ENCODE peak calls at places on chromosome 4, in ten cellular contexts. One of them, this sample, is unnamed.

GRCh38 chr4:82491251-82491960 is 61.0 kb downstream of the ENOPH1 start:
- DNase-seq in gastrocnemius medialis: no peak
- DNase-seq in cardiac muscle cell: no peak
- DNase-seq in heart right ventricle: no peak
- DNase-seq in fibroblast of lung: no peak
- DNase-seq in HCT116: no peak
- DNase-seq in WERI-Rb-1: no peak
- DNase-seq in Panc1: no peak
- DNase-seq in transverse colon: no peak
- DNase-seq in osteoblast: no peak
- DNase-seq in this sample: no peak

GRCh38 chr4:116598980-116599789 is 486.2 kb downstream of the TRAM1L1 start:
- DNase-seq in gastrocnemius medialis: no peak
- DNase-seq in cardiac muscle cell: no peak
- DNase-seq in heart right ventricle: no peak
- DNase-seq in fibroblast of lung: no peak
- DNase-seq in HCT116: no peak
- DNase-seq in WERI-Rb-1: no peak
- DNase-seq in Panc1: no peak
- DNase-seq in transverse colon: no peak
- DNase-seq in osteoblast: no peak
- DNase-seq in this sample: no peak

GRCh38 chr4:137956256-137956655 is 285.9 kb downstream of the SLC7A11 start:
- DNase-seq in gastrocnemius medialis: no peak
- DNase-seq in cardiac muscle cell: peak; percentile 50
- DNase-seq in heart right ventricle: no peak
- DNase-seq in fibroblast of lung: peak; percentile 25
- DNase-seq in HCT116: no peak
- DNase-seq in WERI-Rb-1: no peak
- DNase-seq in Panc1: no peak
- DNase-seq in transverse colon: no peak
- DNase-seq in osteoblast: no peak
- DNase-seq in this sample: no peak

GRCh38 chr4:69833251-69833650 is 26.7 kb downstream of the SULT1E1 start:
- DNase-seq in gastrocnemius medialis: no peak
- DNase-seq in cardiac muscle cell: no peak
- DNase-seq in heart right ventricle: no peak
- DNase-seq in fibroblast of lung: no peak
- DNase-seq in HCT116: no peak
- DNase-seq in WERI-Rb-1: no peak
- DNase-seq in Panc1: no peak
- DNase-seq in transverse colon: no peak
- DNase-seq in osteoblast: no peak
- DNase-seq in this sample: no peak

GRCh38 chr4:36590343-36590742 is 308.9 kb downstream of the DTHD1 start:
- DNase-seq in gastrocnemius medialis: no peak
- DNase-seq in cardiac muscle cell: no peak
- DNase-seq in heart right ventricle: no peak
- DNase-seq in fibroblast of lung: no peak
- DNase-seq in HCT116: no peak
- DNase-seq in WERI-Rb-1: no peak
- DNase-seq in Panc1: no peak
- DNase-seq in transverse colon: no peak
- DNase-seq in osteoblast: no peak
- DNase-seq in this sample: no peak

GRCh38 chr4:3467601-3468031 is 4.5 kb downstream of the DOK7 start:
- DNase-seq in gastrocnemius medialis: peak; percentile 43
- DNase-seq in cardiac muscle cell: no peak
- DNase-seq in heart right ventricle: no peak
- DNase-seq in fibroblast of lung: no peak
- DNase-seq in HCT116: no peak
- DNase-seq in WERI-Rb-1: no peak
- DNase-seq in Panc1: no peak
- DNase-seq in transverse colon: no peak
- DNase-seq in osteoblast: peak; percentile 81
- DNase-seq in this sample: no peak

GRCh38 chr4:69910016-69910782 is 20.7 kb upstream of the CSN1S1 start:
- DNase-seq in gastrocnemius medialis: no peak
- DNase-seq in cardiac muscle cell: peak; percentile 84
- DNase-seq in heart right ventricle: no peak
- DNase-seq in fibroblast of lung: peak; percentile 89
- DNase-seq in HCT116: no peak
- DNase-seq in WERI-Rb-1: no peak
- DNase-seq in Panc1: no peak
- DNase-seq in transverse colon: no peak
- DNase-seq in osteoblast: no peak
- DNase-seq in this sample: no peak

GRCh38 chr4:61214680-61215079 is 14.6 kb downstream of the ADGRL3 start:
- DNase-seq in gastrocnemius medialis: no peak
- DNase-seq in cardiac muscle cell: no peak
- DNase-seq in heart right ventricle: no peak
- DNase-seq in fibroblast of lung: no peak
- DNase-seq in HCT116: no peak
- DNase-seq in WERI-Rb-1: no peak
- DNase-seq in Panc1: no peak
- DNase-seq in transverse colon: no peak
- DNase-seq in osteoblast: no peak
- DNase-seq in this sample: peak; percentile 10

GRCh38 chr4:45550766-45551366 is 573.0 kb downstream of the GABRG1 start:
- DNase-seq in gastrocnemius medialis: no peak
- DNase-seq in cardiac muscle cell: no peak
- DNase-seq in heart right ventricle: no peak
- DNase-seq in fibroblast of lung: no peak
- DNase-seq in HCT116: no peak
- DNase-seq in WERI-Rb-1: no peak
- DNase-seq in Panc1: no peak
- DNase-seq in transverse colon: no peak
- DNase-seq in osteoblast: no peak
- DNase-seq in this sample: peak; percentile 3

GRCh38 chr4:159516556-159516955 is 413.7 kb downstream of the RAPGEF2 start:
- DNase-seq in gastrocnemius medialis: no peak
- DNase-seq in cardiac muscle cell: peak; percentile 14
- DNase-seq in heart right ventricle: no peak
- DNase-seq in fibroblast of lung: peak; percentile 42
- DNase-seq in HCT116: no peak
- DNase-seq in WERI-Rb-1: no peak
- DNase-seq in Panc1: no peak
- DNase-seq in transverse colon: no peak
- DNase-seq in osteoblast: peak; percentile 51
- DNase-seq in this sample: no peak

GRCh38 chr4:155526452-155527169 is 140.0 kb upstream of the GUCY1A1 start:
- DNase-seq in gastrocnemius medialis: no peak
- DNase-seq in cardiac muscle cell: peak; percentile 36
- DNase-seq in heart right ventricle: no peak
- DNase-seq in fibroblast of lung: peak; percentile 88
- DNase-seq in HCT116: no peak
- DNase-seq in WERI-Rb-1: no peak
- DNase-seq in Panc1: no peak
- DNase-seq in transverse colon: no peak
- DNase-seq in osteoblast: no peak
- DNase-seq in this sample: no peak

GRCh38 chr4:140851032-140851636 is 94.9 kb upstream of the TBC1D9 start:
- DNase-seq in gastrocnemius medialis: no peak
- DNase-seq in cardiac muscle cell: peak; percentile 78
- DNase-seq in heart right ventricle: no peak
- DNase-seq in fibroblast of lung: peak; percentile 81
- DNase-seq in HCT116: peak; percentile 65
- DNase-seq in WERI-Rb-1: peak; percentile 51
- DNase-seq in Panc1: peak; percentile 41
- DNase-seq in transverse colon: peak; percentile 42
- DNase-seq in osteoblast: no peak
- DNase-seq in this sample: peak; percentile 66

GRCh38 chr4:677431-678293 is 3.3 kb downstream of the MYL5 start:
- DNase-seq in gastrocnemius medialis: peak; percentile 49
- DNase-seq in cardiac muscle cell: no peak
- DNase-seq in heart right ventricle: no peak
- DNase-seq in fibroblast of lung: no peak
- DNase-seq in HCT116: peak; percentile 45
- DNase-seq in WERI-Rb-1: no peak
- DNase-seq in Panc1: no peak
- DNase-seq in transverse colon: peak; percentile 42
- DNase-seq in osteoblast: no peak
- DNase-seq in this sample: peak; percentile 42

GRCh38 chr4:3405176-3405575 is 36.6 kb upstream of the HGFAC start:
- DNase-seq in gastrocnemius medialis: no peak
- DNase-seq in cardiac muscle cell: no peak
- DNase-seq in heart right ventricle: no peak
- DNase-seq in fibroblast of lung: no peak
- DNase-seq in HCT116: no peak
- DNase-seq in WERI-Rb-1: peak; percentile 1
- DNase-seq in Panc1: no peak
- DNase-seq in transverse colon: no peak
- DNase-seq in osteoblast: peak; percentile 79
- DNase-seq in this sample: peak; percentile 8

GRCh38 chr4:15317246-15317645 is 110.6 kb upstream of the C1QTNF7 start:
- DNase-seq in gastrocnemius medialis: no peak
- DNase-seq in cardiac muscle cell: no peak
- DNase-seq in heart right ventricle: no peak
- DNase-seq in fibroblast of lung: no peak
- DNase-seq in HCT116: no peak
- DNase-seq in WERI-Rb-1: no peak
- DNase-seq in Panc1: no peak
- DNase-seq in transverse colon: no peak
- DNase-seq in osteoblast: no peak
- DNase-seq in this sample: no peak

GRCh38 chr4:6548201-6548881 is 26.6 kb upstream of the MAN2B2 start:
- DNase-seq in gastrocnemius medialis: no peak
- DNase-seq in cardiac muscle cell: peak; percentile 68
- DNase-seq in heart right ventricle: no peak
- DNase-seq in fibroblast of lung: peak; percentile 42
- DNase-seq in HCT116: peak; percentile 46
- DNase-seq in WERI-Rb-1: peak; percentile 80
- DNase-seq in Panc1: no peak
- DNase-seq in transverse colon: no peak
- DNase-seq in osteoblast: peak; percentile 94
- DNase-seq in this sample: no peak

GRCh38 chr4:103753868-103754653 is 34.3 kb upstream of the TACR3 start:
- DNase-seq in gastrocnemius medialis: no peak
- DNase-seq in cardiac muscle cell: no peak
- DNase-seq in heart right ventricle: no peak
- DNase-seq in fibroblast of lung: no peak
- DNase-seq in HCT116: peak; percentile 6
- DNase-seq in WERI-Rb-1: peak; percentile 14
- DNase-seq in Panc1: no peak
- DNase-seq in transverse colon: no peak
- DNase-seq in osteoblast: no peak
- DNase-seq in this sample: no peak

GRCh38 chr4:147599206-147599605 is 18.0 kb upstream of the TMEM184C start:
- DNase-seq in gastrocnemius medialis: no peak
- DNase-seq in cardiac muscle cell: no peak
- DNase-seq in heart right ventricle: no peak
- DNase-seq in fibroblast of lung: no peak
- DNase-seq in HCT116: no peak
- DNase-seq in WERI-Rb-1: no peak
- DNase-seq in Panc1: no peak
- DNase-seq in transverse colon: no peak
- DNase-seq in osteoblast: no peak
- DNase-seq in this sample: no peak

GRCh38 chr4:184721254-184721653 is 12.6 kb downstream of the CENPU start:
- DNase-seq in gastrocnemius medialis: no peak
- DNase-seq in cardiac muscle cell: no peak
- DNase-seq in heart right ventricle: no peak
- DNase-seq in fibroblast of lung: no peak
- DNase-seq in HCT116: no peak
- DNase-seq in WERI-Rb-1: no peak
- DNase-seq in Panc1: no peak
- DNase-seq in transverse colon: no peak
- DNase-seq in osteoblast: no peak
- DNase-seq in this sample: no peak
- H3K36me3 ChIP-seq in gastrocnemius medialis: no peaks in the 10 kb centered on the region
- H3K36me3 ChIP-seq in cardiac muscle cell: peaks cover 4% of the 10 kb centered on the region
- H3K36me3 ChIP-seq in heart right ventricle: no peaks in the 10 kb centered on the region
- H3K36me3 ChIP-seq in fibroblast of lung: no peaks in the 10 kb centered on the region
- H3K36me3 ChIP-seq in HCT116: no peaks in the 10 kb centered on the region
- H3K36me3 ChIP-seq in WERI-Rb-1: peaks cover 97% of the 10 kb centered on the region
- H3K36me3 ChIP-seq in Panc1: peaks cover 13% of the 10 kb centered on the region
- H3K36me3 ChIP-seq in transverse colon: no peaks in the 10 kb centered on the region
- H3K36me3 ChIP-seq in osteoblast: no peaks in the 10 kb centered on the region
- H3K36me3 ChIP-seq in this sample: no peaks in the 10 kb centered on the region

GRCh38 chr4:4761128-4761991 is 98.1 kb upstream of the MSX1 start:
- DNase-seq in gastrocnemius medialis: no peak
- DNase-seq in cardiac muscle cell: peak; percentile 5
- DNase-seq in heart right ventricle: no peak
- DNase-seq in fibroblast of lung: no peak
- DNase-seq in HCT116: peak; percentile 76
- DNase-seq in WERI-Rb-1: peak; percentile 52
- DNase-seq in Panc1: no peak
- DNase-seq in transverse colon: no peak
- DNase-seq in osteoblast: no peak
- DNase-seq in this sample: no peak
- H3K27me3 ChIP-seq in gastrocnemius medialis: no peaks in the 10 kb centered on the region
- H3K27me3 ChIP-seq in cardiac muscle cell: no peaks in the 10 kb centered on the region
- H3K27me3 ChIP-seq in heart right ventricle: peaks cover 36% of the 10 kb centered on the region
- H3K27me3 ChIP-seq in fibroblast of lung: no peaks in the 10 kb centered on the region
- H3K27me3 ChIP-seq in HCT116: no peaks in the 10 kb centered on the region
- H3K27me3 ChIP-seq in WERI-Rb-1: no peaks in the 10 kb centered on the region
- H3K27me3 ChIP-seq in Panc1: no peaks in the 10 kb centered on the region
- H3K27me3 ChIP-seq in transverse colon: no peaks in the 10 kb centered on the region
- H3K27me3 ChIP-seq in osteoblast: no peaks in the 10 kb centered on the region
- H3K27me3 ChIP-seq in this sample: no peaks in the 10 kb centered on the region

DNA sequence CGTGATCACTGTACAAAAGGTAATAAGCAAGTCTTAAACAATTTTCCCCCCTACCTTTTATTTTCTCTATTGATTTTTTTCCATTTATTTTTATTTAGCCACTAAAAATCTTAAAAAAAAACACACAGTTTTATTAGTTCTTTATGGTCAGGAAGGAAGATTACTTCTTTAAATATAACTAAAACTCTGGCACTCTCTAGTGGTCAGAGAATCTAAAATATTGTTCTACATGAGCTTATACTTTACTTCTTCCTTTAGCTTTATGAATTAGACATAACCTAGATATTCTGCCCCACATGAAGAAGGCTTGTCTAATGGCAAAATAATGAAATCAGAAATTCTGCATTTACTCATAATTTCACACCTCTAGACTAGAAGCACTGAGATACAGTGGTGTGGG is 135.2 kb downstream of the PDE5A start:
- DNase-seq in gastrocnemius medialis: no peak
- DNase-seq in cardiac muscle cell: peak; percentile 34
- DNase-seq in heart right ventricle: no peak
- DNase-seq in fibroblast of lung: no peak
- DNase-seq in HCT116: no peak
- DNase-seq in WERI-Rb-1: no peak
- DNase-seq in Panc1: no peak
- DNase-seq in transverse colon: no peak
- DNase-seq in osteoblast: no peak
- DNase-seq in this sample: no peak
- TF ChIP-seq CTCF in gastrocnemius medialis: no peak
- TF ChIP-seq CTCF in cardiac muscle cell: peak; percentile 14
- TF ChIP-seq CTCF in heart right ventricle: no peak
- TF ChIP-seq CTCF in fibroblast of lung: no peak
- TF ChIP-seq CTCF in HCT116: peak; percentile 24
- TF ChIP-seq CTCF in WERI-Rb-1: no peak
- TF ChIP-seq CTCF in Panc1: no peak
- TF ChIP-seq CTCF in transverse colon: peak; percentile 29
- TF ChIP-seq CTCF in osteoblast: peak; percentile 35
- TF ChIP-seq CTCF in this sample: peak; percentile 38

DNA sequence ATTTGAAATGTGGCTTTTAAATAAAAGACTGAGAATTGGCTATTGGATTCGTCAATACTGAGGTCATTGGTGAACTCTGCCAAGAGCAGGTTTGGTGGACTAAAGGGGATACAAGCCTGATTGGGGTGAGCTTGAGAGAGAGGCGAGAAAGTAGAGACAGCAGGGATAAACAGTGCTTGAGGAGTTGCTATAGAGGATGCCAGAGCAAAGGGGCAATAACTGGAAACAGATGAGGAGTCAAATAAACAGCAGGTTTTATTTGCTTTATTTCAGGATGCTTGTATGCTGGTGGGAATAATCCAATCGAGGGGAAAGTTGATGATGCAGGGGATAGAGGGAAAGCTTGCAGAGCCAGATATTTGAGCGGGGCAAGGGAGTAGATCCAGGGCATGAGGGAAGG is 24.0 kb upstream of the ANXA3 start:
- DNase-seq in gastrocnemius medialis: no peak
- DNase-seq in cardiac muscle cell: no peak
- DNase-seq in heart right ventricle: no peak
- DNase-seq in fibroblast of lung: no peak
- DNase-seq in HCT116: no peak
- DNase-seq in WERI-Rb-1: no peak
- DNase-seq in Panc1: no peak
- DNase-seq in transverse colon: no peak
- DNase-seq in osteoblast: no peak
- DNase-seq in this sample: no peak
- H3K36me3 ChIP-seq in gastrocnemius medialis: no peaks in the 10 kb centered on the region
- H3K36me3 ChIP-seq in cardiac muscle cell: no peaks in the 10 kb centered on the region
- H3K36me3 ChIP-seq in heart right ventricle: no peaks in the 10 kb centered on the region
- H3K36me3 ChIP-seq in fibroblast of lung: no peaks in the 10 kb centered on the region
- H3K36me3 ChIP-seq in HCT116: no peaks in the 10 kb centered on the region
- H3K36me3 ChIP-seq in WERI-Rb-1: no peaks in the 10 kb centered on the region
- H3K36me3 ChIP-seq in Panc1: no peaks in the 10 kb centered on the region
- H3K36me3 ChIP-seq in transverse colon: no peaks in the 10 kb centered on the region
- H3K36me3 ChIP-seq in osteoblast: no peaks in the 10 kb centered on the region
- H3K36me3 ChIP-seq in this sample: no peaks in the 10 kb centered on the region